ENCODE peak calls at places on chromosomes 7 and 10, in four cellular contexts. F is ascending aorta, W is upper lobe of left lung, R is fibroblast of lung. M is an unnamed sample.
A peak's percentile ranks its signal among the peaks of the same experiment; 100 is the strongest.

GRCh38 chr7:54932818-54933543 is 85.8 kb upstream of the EGFR start:
- DNase-seq in F (no peak), W (peak; percentile 91), R (peak; percentile 53), M (peak; percentile 38)

GRCh38 chr10:21797984-21798765 is 205.4 kb downstream of the DNAJC1 start:
- DNase-seq in F (no peak), W (no peak), R (no peak), M (no peak)

GRCh38 chr7:94907420-94908203 is at the start of gene PPP1R9A:
- DNase-seq in F (no peak), W (peak; percentile 87), R (peak; percentile 17), M (no peak)

GRCh38 chr7:29039747-29040569 is 81.8 kb upstream of the TRIL start:
- DNase-seq in F (no peak), W (no peak), R (peak; percentile 22), M (no peak)

GRCh38 chr10:14182781-14183180 is 147.9 kb downstream of the FRMD4A start:
- DNase-seq in F (no peak), W (no peak), R (no peak), M (no peak)

GRCh38 chr10:112696587-112696986 is 249.6 kb downstream of the VTI1A start:
- DNase-seq in F (no peak), W (no peak), R (no peak), M (no peak)

GRCh38 chr7:12890586-12890985 is 203.2 kb downstream of the ARL4A start:
- DNase-seq in F (no peak), W (no peak), R (no peak), M (no peak)

GRCh38 chr10:122154733-122155366 is 116.2 kb upstream of the BTBD16 start:
- DNase-seq in F (no peak), W (no peak), R (peak; percentile 50), M (peak; percentile 61)

GRCh38 chr7:154178890-154179289 is 126.7 kb downstream of the DPP6 start:
- DNase-seq in F (no peak), W (no peak), R (no peak), M (no peak)

GRCh38 chr7:24665564-24666294 is 91.5 kb downstream of the GSDME start:
- DNase-seq in F (no peak), W (no peak), R (peak; percentile 75), M (peak; percentile 9)

GRCh38 chr10:71746344-71747037 is 26.8 kb downstream of the VSIR start:
- DNase-seq in F (no peak), W (no peak), R (no peak), M (no peak)

GRCh38 chr10:119219747-119220320 is 12.5 kb downstream of the GRK5 start:
- DNase-seq in F (no peak), W (no peak), R (no peak), M (no peak)

DNA sequence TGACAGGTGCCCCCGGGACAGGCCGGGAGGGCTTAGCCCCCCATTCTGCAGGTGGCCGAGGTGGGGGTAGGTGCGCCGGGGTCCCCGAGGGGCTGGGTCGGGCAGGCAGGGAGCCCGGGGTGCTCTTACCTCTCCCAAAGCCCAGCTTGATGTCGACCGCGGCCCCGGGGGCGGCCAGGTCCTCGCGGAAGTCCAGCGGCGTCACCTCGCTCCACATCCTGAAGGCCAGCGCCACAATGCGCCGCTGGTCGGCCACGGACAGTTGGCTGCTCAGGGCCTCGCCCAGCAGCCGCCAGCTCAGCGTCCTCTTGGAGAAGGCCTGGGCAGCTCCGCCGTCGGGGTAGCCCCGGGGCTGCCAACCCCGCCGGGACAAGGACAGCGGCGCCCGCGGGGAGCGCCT is 1.9 kb downstream of the MMP21 start:
- DNase-seq in F (no peak), W (peak; percentile 82), R (no peak), M (no peak)
- H3K4me3 ChIP-seq in F (no peak overlapping the region), W (peak overlapping the region; percentile 10), R (no peak overlapping the region), M (no peak overlapping the region)

GRCh38 chr10:95531041-95531809 is 29.9 kb downstream of the SORBS1 start:
- DNase-seq in F (no peak), W (peak; percentile 36), R (no peak), M (no peak)
- H3K4me3 ChIP-seq in F (peak overlapping the region; percentile 23), W (no peak overlapping the region), R (no peak overlapping the region), M (no peak overlapping the region)

GRCh38 chr7:23472046-23472445 is 1.8 kb upstream of the IGF2BP3 start:
- DNase-seq in F (no peak), W (no peak), R (no peak), M (no peak)
- H3K4me3 ChIP-seq in F (no peak overlapping the region), W (no peak overlapping the region), R (no peak overlapping the region), M (peak overlapping the region; percentile 85)

GRCh38 chr10:7409732-7410168 is 1.1 kb downstream of the SFMBT2 start:
- DNase-seq in F (no peak), W (no peak), R (peak; percentile 47), M (no peak)

GRCh38 chr10:7409045-7409731 is 1.6 kb downstream of the SFMBT2 start:
- DNase-seq in F (no peak), W (peak; percentile 68), R (peak; percentile 66), M (no peak)

GRCh38 chr10:7408003-7408493 is 2.8 kb downstream of the SFMBT2 start:
- DNase-seq in F (no peak), W (peak; percentile 85), R (peak; percentile 71), M (no peak)

GRCh38 chr10:7407368-7408002 is 3.3 kb downstream of the SFMBT2 start:
- DNase-seq in F (no peak), W (peak; percentile 79), R (peak; percentile 49), M (no peak)

GRCh38 chr10:7408494-7409044 is 2.3 kb downstream of the SFMBT2 start:
- DNase-seq in F (no peak), W (peak; percentile 92), R (peak; percentile 67), M (no peak)
- H3K4me3 ChIP-seq in F (peak overlapping the region; percentile 65), W (peak overlapping the region; percentile 78), R (peak overlapping the region; percentile 54), M (peak overlapping the region; percentile 71)

DNA sequence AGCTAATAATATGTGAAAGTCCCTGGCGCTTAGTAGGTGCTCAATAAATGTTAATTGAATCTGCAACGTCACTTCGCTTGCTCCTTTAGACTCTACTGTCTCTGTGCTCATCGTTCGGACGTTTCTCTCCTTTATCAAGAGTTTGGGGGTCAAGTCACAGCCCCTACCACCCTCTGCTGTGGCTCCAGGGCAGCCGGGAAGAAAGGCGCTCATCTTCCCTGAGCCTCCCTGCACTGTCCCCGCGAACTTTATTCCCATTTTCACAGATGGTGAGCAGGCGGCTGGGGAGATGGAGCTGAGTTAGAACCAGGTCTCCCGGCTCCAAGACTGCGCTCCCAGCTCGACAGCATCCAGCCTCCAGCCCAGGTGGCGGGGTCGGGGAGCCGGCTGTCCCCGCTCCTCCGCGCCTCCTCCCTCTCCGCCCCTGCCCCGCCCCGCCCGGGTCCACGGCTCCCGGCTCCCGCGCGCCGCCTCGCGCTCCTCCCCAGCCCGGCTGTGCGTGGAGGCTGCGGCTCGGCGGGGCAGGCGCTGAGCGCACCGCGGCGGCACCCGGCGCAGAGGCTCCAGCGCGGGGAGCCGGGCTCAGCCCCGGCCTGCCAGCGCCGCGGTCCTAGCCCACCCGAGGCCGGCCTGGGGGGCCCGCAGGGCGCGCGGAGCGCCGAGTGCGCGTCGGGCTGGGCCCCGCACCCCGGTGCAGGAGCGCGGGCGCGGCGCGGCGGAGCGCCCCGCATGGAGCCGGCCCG is at the start of gene CLEC2L:
- DNase-seq in F (no peak), W (peak; percentile 84), R (no peak), M (no peak)
- H3K4me3 ChIP-seq in F (peak within 1 kb of the TSS; percentile 33), W (peak within 1 kb of the TSS; percentile 10), R (no peak within 1 kb of the TSS), M (peak within 1 kb of the TSS; percentile 20)

DNA sequence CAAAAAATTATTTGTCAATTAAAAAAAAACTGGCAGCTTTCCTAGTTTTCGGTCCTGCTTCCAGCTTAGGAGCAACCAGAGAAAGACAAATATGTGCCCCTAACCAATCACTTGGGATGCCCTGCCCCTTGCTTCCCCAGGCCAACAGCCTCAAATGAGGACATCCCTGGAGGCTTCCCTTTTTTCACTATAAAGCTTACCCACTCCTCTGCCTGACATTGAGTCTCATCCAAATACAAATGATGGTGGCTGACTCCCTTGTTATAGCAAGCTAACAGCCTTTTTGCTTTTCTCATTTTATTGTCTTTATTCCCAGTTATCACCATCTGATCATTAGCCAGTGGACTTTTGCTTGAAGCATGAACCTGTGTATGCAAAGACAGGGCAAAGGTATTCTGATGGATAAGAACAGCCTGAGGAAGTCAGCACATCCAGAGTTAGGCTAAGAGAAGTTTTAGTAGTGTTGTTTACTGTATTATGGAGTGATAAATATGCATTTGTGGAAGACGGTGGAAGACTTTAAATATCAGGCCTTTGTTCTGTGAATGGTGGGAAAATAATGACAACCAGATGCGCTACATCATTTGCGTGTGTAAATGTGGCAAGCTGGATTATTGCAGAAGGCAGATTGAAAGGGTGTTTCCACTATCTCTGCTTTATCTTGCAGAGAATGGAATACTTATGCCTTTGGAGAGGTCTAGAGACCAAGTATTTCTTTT is 1.7 kb upstream of the CCM2 start:
- DNase-seq in F (no peak), W (no peak), R (no peak), M (no peak)
- H3K4me3 ChIP-seq in F (peak overlapping the region; percentile 87), W (peak overlapping the region; percentile 79), R (no peak overlapping the region), M (no peak overlapping the region)

GRCh38 chr7:10644849-10645248 is 328.8 kb upstream of the PHF14 start:
- DNase-seq in F (no peak), W (no peak), R (no peak), M (no peak)

GRCh38 chr7:10646249-10646648 is 327.4 kb upstream of the PHF14 start:
- DNase-seq in F (no peak), W (no peak), R (peak; percentile 12), M (no peak)

GRCh38 chr7:10643545-10643944 is 330.1 kb upstream of the PHF14 start:
- DNase-seq in F (no peak), W (no peak), R (no peak), M (no peak)

DNA sequence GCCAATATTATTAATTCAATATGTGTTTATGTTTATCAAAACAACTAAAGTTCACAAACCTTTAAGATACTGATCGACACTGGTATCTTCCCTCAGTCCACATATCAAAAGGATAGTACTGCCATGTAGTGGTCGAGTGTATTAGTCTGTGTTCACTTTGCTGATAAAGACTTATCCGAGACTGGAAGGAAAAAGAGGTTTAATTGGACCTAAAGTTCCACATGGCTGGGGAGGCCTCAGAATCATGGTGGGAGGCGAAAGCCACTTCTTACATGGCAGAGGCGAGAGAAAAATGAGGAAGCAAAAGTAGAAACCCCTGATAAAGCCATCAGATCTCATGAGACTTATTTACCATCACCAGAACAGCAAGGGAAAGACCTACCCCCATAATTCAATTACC is 325.4 kb upstream of the PHF14 start:
- DNase-seq in F (no peak), W (no peak), R (no peak), M (no peak)
- H3K4me3 ChIP-seq in F (no peak overlapping the region), W (no peak overlapping the region), R (no peak overlapping the region), M (no peak overlapping the region)

GRCh38 chr7:141695803-141696289 is 6.1 kb downstream of the DENND11 start:
- DNase-seq in F (no peak), W (no peak), R (no peak), M (no peak)
- H3K4me3 ChIP-seq in F (no peak overlapping the region), W (no peak overlapping the region), R (no peak overlapping the region), M (no peak overlapping the region)

M was measured in skeletal muscle cell.